ENCODE peak calls at places on chromosome 18, in eight cellular contexts. A is fibroblast of the aortic adventitia, P is IMR-90, S is skeletal muscle cell, J is fibroblast of mammary gland, Q is activated T-cell treated with anti-CD3 and anti-CD28 coated beads for 48 hours, U is HTR-8/SVneo, Y is NCI-H1417 treated with DMSO at 0.1 percent for 48 hours. T is an unnamed sample.

GRCh38 chr18:42719221-42719620 is 396.3 kb downstream of the RIT2 start:
- DNase-seq in A (no peak), S (no peak), U (no peak), P (no peak), J (no peak), Q (no peak), Y (no peak), T (no peak)

GRCh38 chr18:37084912-37085311 is 256.0 kb downstream of the KIAA1328 start:
- DNase-seq in S (no peak), Q (no peak), Y (no peak), A (no peak), J (no peak), U (no peak), P (no peak), T (no peak)

GRCh38 chr18:5705393-5705792 is 161.6 kb upstream of the EPB41L3 start:
- DNase-seq in P (no peak), A (no peak), U (no peak), Y (no peak), S (no peak), Q (no peak), J (no peak), T (no peak)

GRCh38 chr18:23226386-23226785 is 91.1 kb downstream of the CABLES1 start:
- DNase-seq in S (no peak), A (peak; percentile 78), J (peak; percentile 62), P (peak; percentile 61), Q (no peak), Y (no peak), U (no peak), T (no peak)

GRCh38 chr18:5891361-5892215 is 3.7 kb downstream of the TMEM200C start:
- DNase-seq in Y (no peak), U (no peak), A (no peak), S (no peak), P (no peak), J (no peak), Q (no peak), T (no peak)

GRCh38 chr18:50836521-50836957 is 16.7 kb upstream of the MRO start:
- DNase-seq in S (no peak), J (peak; percentile 69), U (peak; percentile 61), Q (no peak), Y (peak; percentile 38), P (peak; percentile 35), A (peak; percentile 78), T (no peak)

GRCh38 chr18:48817021-48817461 is 133.7 kb downstream of the SMAD7 start:
- DNase-seq in S (no peak), A (no peak), Q (no peak), J (no peak), U (no peak), Y (no peak), P (no peak), T (no peak)

GRCh38 chr18:12598181-12598921 is 59.6 kb downstream of the SPIRE1 start:
- DNase-seq in P (peak; percentile 57), J (peak; percentile 30), Q (no peak), S (no peak), Y (no peak), A (peak; percentile 32), U (no peak), T (no peak)

GRCh38 chr18:63410792-63411191 is 11.5 kb downstream of the VPS4B start:
- DNase-seq in Y (no peak), S (peak; percentile 48), Q (no peak), A (peak; percentile 41), J (peak; percentile 86), P (peak; percentile 78), U (peak; percentile 21), T (no peak)

GRCh38 chr18:39198376-39198775 is 1632.8 kb upstream of the CELF4 start:
- DNase-seq in Y (no peak), U (no peak), A (no peak), P (peak; percentile 12), J (peak; percentile 25), S (peak; percentile 4), Q (no peak), T (no peak)

GRCh38 chr18:79944746-79945117 is 6.7 kb downstream of the SLC66A2 start:
- DNase-seq in S (no peak), P (no peak), U (no peak), Q (no peak), A (no peak), Y (no peak), J (no peak), T (no peak)

GRCh38 chr18:23231340-23232021 is 96.2 kb downstream of the CABLES1 start:
- DNase-seq in P (peak; percentile 92), Y (no peak), U (no peak), S (peak; percentile 87), Q (peak; percentile 52), A (peak; percentile 97), J (peak; percentile 98), T (no peak)

GRCh38 chr18:37502036-37502435 is 63.6 kb downstream of the CELF4 start:
- DNase-seq in S (no peak), U (no peak), Y (no peak), J (no peak), A (no peak), P (no peak), Q (no peak), T (no peak)

GRCh38 chr18:49321800-49322461 is 138.5 kb downstream of the DYM start:
- DNase-seq in J (peak; percentile 58), Q (no peak), U (no peak), S (peak; percentile 11), P (peak; percentile 61), Y (no peak), A (peak; percentile 71), T (no peak)

GRCh38 chr18:2961828-2962227 is 51.1 kb downstream of the LPIN2 start:
- DNase-seq in S (no peak), P (peak; percentile 55), Y (no peak), A (peak; percentile 77), U (no peak), J (peak; percentile 55), Q (no peak), T (no peak)

GRCh38 chr18:75109001-75109400 is 99.9 kb downstream of the PTGR3 start:
- DNase-seq in S (no peak), U (no peak), J (no peak), Y (no peak), Q (no peak), P (no peak), A (no peak), T (no peak)